ENCODE peak calls at places on chromosomes 1 and 21, in five cellular contexts. W, U, O, J and A are unnamed samples.

GRCh38 chr1:61233121-61233659 is 150.8 kb downstream of the NFIA start:
- DNase-seq in J (no peak), U (no peak), W (no peak), O (no peak), A (no peak)

GRCh38 chr21:26966360-26966977 is 419 bp downstream of the ADAMTS5 start:
- DNase-seq in J (no peak), U (peak; percentile 37), W (peak; percentile 44), O (no peak), A (no peak)

GRCh38 chr1:41003640-41004220 is 17.8 kb downstream of the SLFNL1 start:
- DNase-seq in U (peak; percentile 100), J (peak; percentile 90), O (peak; percentile 76), W (peak; percentile 93), A (peak; percentile 99)

GRCh38 chr1:202825748-202826147 is 15.0 kb downstream of the PCAT6 start:
- DNase-seq in O (no peak), J (no peak), W (no peak), U (no peak), A (no peak)

GRCh38 chr1:53180951-53181350 is 15.7 kb upstream of the CPT2 start:
- DNase-seq in J (no peak), O (no peak), U (no peak), W (no peak), A (no peak)

GRCh38 chr21:34899302-34899701 is 149.8 kb downstream of the RUNX1 start:
- DNase-seq in W (no peak), U (no peak), J (no peak), O (no peak), A (no peak)

GRCh38 chr1:201468844-201469644 is at the start of gene PHLDA3:
- DNase-seq in W (peak; percentile 79), J (no peak), O (peak; percentile 73), U (peak; percentile 93), A (peak; percentile 87)

GRCh38 chr1:195897072-195897471 is 711.2 kb downstream of the KCNT2 start:
- DNase-seq in U (no peak), W (no peak), J (no peak), O (no peak), A (no peak)

GRCh38 chr1:41382531-41383090 is 21.4 kb downstream of the FOXO6 start:
- DNase-seq in J (no peak), W (no peak), O (peak; percentile 49), U (no peak), A (no peak)

GRCh38 chr1:64877598-64877997 is 88.8 kb downstream of the JAK1 start:
- DNase-seq in W (no peak), J (no peak), U (no peak), O (no peak), A (no peak)

GRCh38 chr1:119974013-119974412 is 77.7 kb upstream of the ADAM30 start:
- DNase-seq in U (no peak), W (no peak), O (no peak), J (no peak), A (no peak)

GRCh38 chr1:110123224-110123623 is 11.0 kb downstream of the UBL4B start:
- DNase-seq in U (peak; percentile 15), J (no peak), O (no peak), W (peak; percentile 20), A (no peak)

GRCh38 chr21:37462087-37462861 is 95.7 kb downstream of the DYRK1A start:
- DNase-seq in W (no peak), J (no peak), O (no peak), U (no peak), A (no peak)

GRCh38 chr21:37460196-37460595 is 93.6 kb downstream of the DYRK1A start:
- DNase-seq in J (no peak), U (no peak), W (no peak), O (no peak), A (no peak)

GRCh38 chr21:37459575-37459974 is 93.0 kb downstream of the DYRK1A start:
- DNase-seq in J (no peak), O (no peak), U (peak; percentile 69), W (no peak), A (no peak)

GRCh38 chr21:37461494-37461893 is 94.9 kb downstream of the DYRK1A start:
- DNase-seq in O (no peak), J (no peak), U (peak; percentile 33), W (no peak), A (no peak)

DNA sequence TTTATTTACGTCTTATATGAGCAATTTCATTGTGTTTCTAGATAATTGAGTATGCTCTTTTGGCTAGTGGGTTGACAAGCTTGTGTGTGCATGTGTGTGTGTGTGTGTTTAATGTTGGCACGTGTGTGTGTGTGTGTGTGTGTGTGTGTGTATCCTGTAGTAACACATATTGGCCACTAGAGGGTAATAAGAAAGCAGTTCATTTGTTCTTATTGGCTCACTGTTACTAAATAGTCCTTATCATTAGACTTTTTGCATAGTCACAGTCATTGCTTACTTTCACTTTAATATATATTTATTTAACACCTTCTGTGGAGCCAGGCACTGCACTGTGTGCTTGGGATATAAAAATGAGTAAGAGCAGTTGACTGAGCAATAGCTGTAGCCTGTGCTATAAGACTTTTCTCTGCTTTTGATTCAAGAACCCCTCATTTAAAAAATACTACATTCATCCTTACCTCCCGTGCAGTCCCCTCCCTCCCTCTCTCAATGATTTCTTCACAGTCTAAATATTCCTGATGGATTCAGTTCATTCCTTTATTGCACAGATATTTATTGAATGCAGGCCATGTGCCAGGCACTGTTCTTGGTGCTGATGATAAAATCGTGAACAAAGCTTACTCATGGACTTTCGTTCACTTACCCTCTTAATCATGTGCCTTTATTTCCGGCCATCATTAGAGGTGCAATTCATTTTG is 96.7 kb downstream of the DYRK1A start:
- DNase-seq in J (no peak), O (peak; percentile 52), U (peak; percentile 80), W (no peak), A (no peak)
- H3K4me3 ChIP-seq in J (no peak overlapping the region), O (peak overlapping the region; percentile 19), U (peak overlapping the region; percentile 24), W (peak overlapping the region; percentile 29), A (no peak overlapping the region)

DNA sequence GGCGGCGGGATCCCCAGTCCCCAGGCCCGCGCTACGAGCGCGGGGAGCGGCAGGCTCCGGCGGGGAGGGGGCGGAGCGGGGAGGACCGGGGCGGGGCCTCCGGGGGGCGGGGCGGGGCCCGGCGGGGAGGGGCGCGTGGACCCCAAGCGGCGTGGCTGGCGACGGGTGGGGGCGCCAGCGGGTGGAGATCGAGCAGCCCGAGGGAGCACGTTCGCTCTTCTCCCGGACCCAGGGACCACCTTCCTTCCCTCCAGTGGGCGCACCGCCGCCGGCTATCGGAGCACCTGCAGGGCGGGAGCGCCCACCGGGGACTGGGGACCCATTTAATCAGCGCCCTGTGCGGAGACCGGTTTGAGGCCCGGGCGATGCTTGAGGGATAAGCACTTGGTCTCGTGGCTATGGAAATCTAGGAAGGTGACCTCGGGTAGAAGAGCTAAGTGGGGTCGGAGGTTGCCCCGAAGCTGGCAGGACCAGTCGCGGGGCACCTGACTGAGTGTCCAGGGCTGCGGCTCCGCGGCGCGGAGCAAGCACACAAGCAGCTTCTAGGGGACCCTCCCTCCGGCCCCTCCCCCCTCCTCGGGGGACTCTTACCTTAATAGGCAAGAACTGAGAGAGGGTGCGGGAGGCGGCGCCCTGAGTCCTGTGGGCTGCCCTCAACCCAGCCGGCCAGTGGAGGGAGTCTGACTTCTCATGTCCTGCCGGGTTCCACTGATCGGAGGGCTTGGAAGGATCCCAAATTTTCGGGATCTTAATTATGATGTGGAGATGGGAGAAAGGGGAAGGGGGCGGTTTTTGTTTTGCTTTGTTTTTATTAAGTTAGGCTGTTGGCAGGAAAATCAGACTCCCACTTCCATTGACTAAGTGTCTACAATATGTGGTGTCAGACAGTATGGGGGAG is at the start of gene TSPAN2:
- DNase-seq in J (peak; percentile 69), W (peak; percentile 91), O (peak; percentile 36), U (peak; percentile 59), A (peak; percentile 20)
- TF ChIP-seq CTCF in J (no peak), W (no peak), O (no peak), U (peak; percentile 35), A (no peak)

DNA sequence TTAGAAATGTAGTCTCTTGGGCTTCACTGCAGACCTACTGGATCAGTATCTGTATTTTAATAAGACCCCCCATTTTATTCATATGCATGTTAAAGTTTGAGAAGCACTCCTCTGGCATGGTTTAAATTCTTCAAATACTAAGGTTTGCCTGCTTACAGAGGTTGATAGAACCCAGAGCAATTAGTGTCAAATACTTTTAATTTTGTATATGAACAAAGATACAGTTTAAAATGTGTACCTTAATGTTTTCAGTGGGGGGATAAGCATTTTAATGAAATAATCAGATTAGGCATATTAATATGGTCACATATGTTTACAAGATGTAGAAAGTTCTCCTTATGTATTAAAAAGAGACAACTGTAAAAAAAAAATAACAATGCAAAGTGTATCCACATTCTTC is 40.4 kb upstream of the EPS15 start:
- DNase-seq in J (no peak), O (no peak), U (no peak), W (no peak), A (no peak)
- H3K27ac ChIP-seq in J (no peak overlapping the region), O (no peak overlapping the region), U (no peak overlapping the region), W (no peak overlapping the region), A (no peak overlapping the region)

DNA sequence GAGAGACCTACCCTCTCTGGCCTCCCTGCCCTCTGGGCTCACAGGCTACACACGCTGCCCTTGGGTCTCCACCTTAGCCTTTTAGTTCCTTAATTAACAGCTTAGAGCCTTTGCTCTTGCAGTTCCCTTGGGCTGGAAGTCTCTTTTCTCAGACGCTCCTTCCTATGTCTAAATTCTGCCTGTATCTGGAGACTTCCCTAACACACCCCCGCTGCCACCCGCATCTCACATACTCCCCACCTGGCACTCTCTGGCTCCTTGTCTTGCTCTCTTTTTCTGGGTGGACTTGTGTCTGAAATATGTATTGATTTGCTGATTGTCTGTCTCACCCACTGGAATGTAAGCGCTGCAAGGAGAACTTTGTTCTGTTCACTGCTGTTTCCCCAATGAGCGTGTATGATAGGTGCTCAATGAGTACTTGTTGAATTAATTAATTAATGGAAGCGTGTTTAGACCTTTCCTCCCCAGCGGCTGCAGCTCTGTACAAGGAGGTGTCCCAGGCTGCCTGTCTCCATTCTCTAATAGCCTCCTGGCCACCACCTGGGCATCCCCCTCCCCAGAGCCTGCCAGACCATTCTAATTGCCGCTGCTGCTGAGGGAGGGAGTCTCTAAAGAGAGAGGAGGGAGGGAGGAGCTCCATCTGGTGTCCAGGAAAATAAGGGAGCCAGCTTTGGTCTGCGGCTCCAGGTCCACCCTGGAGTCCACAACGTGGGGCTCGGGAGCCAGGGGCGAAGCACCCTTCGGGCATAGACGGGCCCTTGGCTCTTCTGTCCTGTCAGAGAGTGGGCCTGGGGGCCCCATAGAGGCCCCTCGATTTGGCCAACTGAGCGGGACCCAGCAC is 95.3 kb downstream of the RNF220 start:
- DNase-seq in J (no peak), O (no peak), U (no peak), W (no peak), A (no peak)
- H3K4me3 ChIP-seq in J (no peak overlapping the region), O (no peak overlapping the region), U (no peak overlapping the region), W (no peak overlapping the region), A (no peak overlapping the region)

DNA sequence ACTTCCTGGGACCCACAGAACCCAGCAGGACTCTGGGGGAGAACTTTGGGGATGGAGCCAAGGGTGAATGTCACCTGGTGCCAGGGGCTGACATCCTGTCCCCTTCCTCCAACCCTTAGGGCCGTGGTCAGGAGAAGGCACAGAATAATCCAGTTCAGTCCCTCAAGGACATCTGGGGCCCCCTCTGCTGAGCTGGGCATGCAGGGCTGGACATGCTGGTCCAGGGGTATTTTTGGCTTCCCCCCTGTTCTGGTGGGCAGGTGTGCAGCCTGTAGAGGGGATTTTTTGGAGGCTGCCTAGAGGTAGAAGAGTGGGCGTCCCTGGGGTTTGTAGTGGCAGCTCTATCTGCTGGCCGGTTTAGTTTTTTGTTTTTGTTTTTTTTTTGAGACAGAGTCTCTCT is 3.4 kb upstream of the CROCC start:
- DNase-seq in O (no peak), U (no peak), J (no peak), W (peak; percentile 71), A (no peak)
- TF ChIP-seq CTCF in O (no peak), U (no peak), J (no peak), W (no peak), A (no peak)